ENCODE peak calls at places on chromosome 20, in five cellular contexts. J, R, I, L and Y are unnamed samples.

GRCh38 chr20:51480507-51481270 is 61.8 kb downstream of the NFATC2 start:
- DNase-seq in J (no peak), R (no peak), I (no peak), L (no peak), Y (no peak)

GRCh38 chr20:11267131-11267761 is 593.4 kb upstream of the JAG1 start:
- DNase-seq in J (peak), R (peak), I (peak), L (no peak), Y (peak)

GRCh38 chr20:17767624-17768023 is 67.9 kb downstream of the BANF2 start:
- DNase-seq in J (no peak), R (no peak), I (no peak), L (peak), Y (no peak)

GRCh38 chr20:57134804-57135203 is 131.6 kb downstream of the BMP7 start:
- DNase-seq in J (no peak), R (no peak), I (no peak), L (no peak), Y (no peak)

GRCh38 chr20:49595811-49596545 is 28.0 kb upstream of the PTGIS start:
- DNase-seq in J (no peak), R (no peak), I (no peak), L (no peak), Y (peak)

GRCh38 chr20:57092112-57092899 is 174.1 kb downstream of the BMP7 start:
- DNase-seq in J (peak), R (peak), I (peak), L (no peak), Y (peak)

GRCh38 chr20:37527638-37528441 is at the start of gene BLCAP:
- DNase-seq in J (peak), R (peak), I (peak), L (peak), Y (peak)

GRCh38 chr20:24756292-24757025 is 192.6 kb upstream of the CST7 start:
- DNase-seq in J (no peak), R (no peak), I (no peak), L (no peak), Y (no peak)

GRCh38 chr20:56151834-56152233 is 96.7 kb upstream of the MC3R start:
- DNase-seq in J (no peak), R (no peak), I (no peak), L (no peak), Y (no peak)

GRCh38 chr20:59777321-59777705 is 156.1 kb downstream of the SYCP2 start:
- DNase-seq in J (no peak), R (no peak), I (no peak), L (no peak), Y (no peak)

GRCh38 chr20:18973499-18974173 is 160.1 kb downstream of the SCP2D1 start:
- DNase-seq in J (no peak), R (no peak), I (no peak), L (no peak), Y (no peak)

GRCh38 chr20:63387393-63387792 is 26.2 kb upstream of the CHRNA4 start:
- DNase-seq in J (no peak), R (no peak), I (no peak), L (no peak), Y (no peak)

GRCh38 chr20:46592580-46593362 is 42.3 kb upstream of the OCSTAMP start:
- DNase-seq in J (no peak), R (no peak), I (no peak), L (no peak), Y (peak)

GRCh38 chr20:19876828-19877227 is 118.8 kb downstream of the RIN2 start:
- DNase-seq in J (no peak), R (no peak), I (no peak), L (no peak), Y (no peak)

GRCh38 chr20:24481188-24481587 is 11.8 kb downstream of the SYNDIG1 start:
- DNase-seq in J (no peak), R (no peak), I (no peak), L (no peak), Y (no peak)

GRCh38 chr20:38291961-38292360 is 12.0 kb upstream of the BPI start:
- DNase-seq in J (no peak), R (no peak), I (no peak), L (no peak), Y (no peak)

GRCh38 chr20:24289737-24290481 is 179.5 kb upstream of the SYNDIG1 start:
- DNase-seq in J (no peak), R (no peak), I (no peak), L (no peak), Y (no peak)

GRCh38 chr20:346033-346639 is 775 bp upstream of the NRSN2 start:
- DNase-seq in J (no peak), R (no peak), I (no peak), L (no peak), Y (no peak)

GRCh38 chr20:60512436-60512835 is 554.2 kb downstream of the CDH26 start:
- DNase-seq in J (no peak), R (no peak), I (no peak), L (no peak), Y (peak)

GRCh38 chr20:39106791-39107190 is 144.6 kb downstream of the DHX35 start:
- DNase-seq in J (no peak), R (no peak), I (no peak), L (no peak), Y (no peak)

GRCh38 chr20:1423625-1424106 is 30.8 kb upstream of the FKBP1A start:
- DNase-seq in J (no peak), R (no peak), I (peak), L (peak), Y (peak)

GRCh38 chr20:38113401-38114325 is 51.4 kb downstream of the TGM2 start:
- DNase-seq in J (no peak), R (no peak), I (peak), L (no peak), Y (peak)

GRCh38 chr20:46230811-46231282 is 77.5 kb downstream of the CDH22 start:
- DNase-seq in J (no peak), R (no peak), I (no peak), L (peak), Y (peak)

GRCh38 chr20:46563848-46564197 is 13.4 kb upstream of the OCSTAMP start:
- DNase-seq in J (no peak), R (no peak), I (no peak), L (no peak), Y (no peak)

GRCh38 chr20:17315491-17316231 is 88.8 kb downstream of the PCSK2 start:
- DNase-seq in J (no peak), R (no peak), I (no peak), L (no peak), Y (no peak)

GRCh38 chr20:53216856-53217576 is 244.9 kb downstream of the TSHZ2 start:
- DNase-seq in J (peak), R (peak), I (peak), L (peak), Y (peak)

GRCh38 chr20:36601546-36601945 is 4.0 kb upstream of the RAB5IF start:
- DNase-seq in J (no peak), R (no peak), I (no peak), L (no peak), Y (no peak)

GRCh38 chr20:64223526-64224067 is 32.0 kb upstream of the PCMTD2 start:
- DNase-seq in J (no peak), R (no peak), I (no peak), L (peak), Y (peak)

GRCh38 chr20:13422637-13423036 is 201.6 kb downstream of the ISM1 start:
- DNase-seq in J (no peak), R (no peak), I (no peak), L (no peak), Y (no peak)

GRCh38 chr20:11792229-11792953 is 125.3 kb upstream of the BTBD3 start:
- DNase-seq in J (no peak), R (peak), I (no peak), L (no peak), Y (no peak)

GRCh38 chr20:1619861-1620444 is at the start of gene SIRPB1:
- DNase-seq in J (no peak), R (no peak), I (no peak), L (no peak), Y (no peak)

GRCh38 chr20:10476319-10476724 is 41.2 kb downstream of the SLX4IP start:
- DNase-seq in J (no peak), R (no peak), I (peak), L (no peak), Y (peak)